ENCODE peak calls at places on chromosome 16, in six cellular contexts. One of them, this sample, is unnamed.

GRCh38 chr16:86353185-86353584 is 157.1 kb upstream of the FOXF1 start:
- DNase-seq in fibroblast of mammary gland: peak
- DNase-seq in LoVo: no peak
- DNase-seq in activated CD4-positive, CD25-positive, alpha-beta regulatory T cell: no peak
- DNase-seq in dermis microvascular lymphatic vessel endothelial cell: no peak
- DNase-seq in pancreas: no peak
- DNase-seq in this sample: no peak

GRCh38 chr16:58628845-58629680 is 563 bp downstream of the CNOT1 start:
- DNase-seq in fibroblast of mammary gland: peak
- DNase-seq in dermis microvascular lymphatic vessel endothelial cell: peak
- DNase-seq in pancreas: peak
- DNase-seq in LoVo: peak
- DNase-seq in activated CD4-positive, CD25-positive, alpha-beta regulatory T cell: peak
- DNase-seq in this sample: no peak

GRCh38 chr16:49995720-49996119 is 29.3 kb upstream of the CNEP1R1 start:
- DNase-seq in dermis microvascular lymphatic vessel endothelial cell: no peak
- DNase-seq in pancreas: no peak
- DNase-seq in LoVo: no peak
- DNase-seq in activated CD4-positive, CD25-positive, alpha-beta regulatory T cell: no peak
- DNase-seq in fibroblast of mammary gland: no peak
- DNase-seq in this sample: no peak

GRCh38 chr16:66849021-66849420 is 4.8 kb downstream of the CA7 start:
- DNase-seq in dermis microvascular lymphatic vessel endothelial cell: no peak
- DNase-seq in activated CD4-positive, CD25-positive, alpha-beta regulatory T cell: no peak
- DNase-seq in LoVo: no peak
- DNase-seq in pancreas: no peak
- DNase-seq in fibroblast of mammary gland: no peak
- DNase-seq in this sample: no peak

GRCh38 chr16:11550651-11551498 is 35.8 kb downstream of the LITAF start:
- DNase-seq in activated CD4-positive, CD25-positive, alpha-beta regulatory T cell: no peak
- DNase-seq in LoVo: no peak
- DNase-seq in pancreas: no peak
- DNase-seq in fibroblast of mammary gland: no peak
- DNase-seq in dermis microvascular lymphatic vessel endothelial cell: no peak
- DNase-seq in this sample: no peak

GRCh38 chr16:68948230-68948910 is 105.0 kb downstream of the TANGO6 start:
- DNase-seq in pancreas: no peak
- DNase-seq in activated CD4-positive, CD25-positive, alpha-beta regulatory T cell: no peak
- DNase-seq in dermis microvascular lymphatic vessel endothelial cell: no peak
- DNase-seq in LoVo: no peak
- DNase-seq in fibroblast of mammary gland: peak
- DNase-seq in this sample: no peak

GRCh38 chr16:56912746-56913703 is 18.9 kb upstream of the HERPUD1 start:
- DNase-seq in dermis microvascular lymphatic vessel endothelial cell: no peak
- DNase-seq in LoVo: no peak
- DNase-seq in pancreas: no peak
- DNase-seq in fibroblast of mammary gland: peak
- DNase-seq in activated CD4-positive, CD25-positive, alpha-beta regulatory T cell: no peak
- DNase-seq in this sample: no peak

GRCh38 chr16:50457423-50457822 is 88.6 kb upstream of the BRD7 start:
- DNase-seq in fibroblast of mammary gland: no peak
- DNase-seq in activated CD4-positive, CD25-positive, alpha-beta regulatory T cell: no peak
- DNase-seq in LoVo: peak
- DNase-seq in dermis microvascular lymphatic vessel endothelial cell: no peak
- DNase-seq in pancreas: no peak
- DNase-seq in this sample: no peak

GRCh38 chr16:48321307-48322036 is 63.7 kb downstream of the SIAH1 start:
- DNase-seq in LoVo: no peak
- DNase-seq in fibroblast of mammary gland: peak
- DNase-seq in dermis microvascular lymphatic vessel endothelial cell: no peak
- DNase-seq in pancreas: no peak
- DNase-seq in activated CD4-positive, CD25-positive, alpha-beta regulatory T cell: no peak
- DNase-seq in this sample: no peak